ENCODE peak calls at places on chromosomes 2 and 18, in four cellular contexts. One of them, this sample, is unnamed. For H3K4me1, the result is how much of the 10 kb centered on the place peaks cover.

GRCh38 chr2:134200024-134200423 is 53.8 kb upstream of the MGAT5 start:
- DNase-seq in MM.1S: no peak
- DNase-seq in uterus: no peak
- DNase-seq in breast epithelium: no peak
- DNase-seq in this sample: no peak

GRCh38 chr18:59446012-59446411 is 86.9 kb upstream of the LMAN1 start:
- DNase-seq in MM.1S: no peak
- DNase-seq in uterus: no peak
- DNase-seq in breast epithelium: no peak
- DNase-seq in this sample: no peak

GRCh38 chr2:675982-676646 is 1.1 kb downstream of the TMEM18 start:
- DNase-seq in MM.1S: peak
- DNase-seq in uterus: peak
- DNase-seq in breast epithelium: peak
- DNase-seq in this sample: peak

GRCh38 chr18:41756141-41756540 is 198.9 kb upstream of the PIK3C3 start:
- DNase-seq in MM.1S: no peak
- DNase-seq in uterus: no peak
- DNase-seq in breast epithelium: no peak
- DNase-seq in this sample: no peak

GRCh38 chr2:191713837-191714236 is 35.9 kb downstream of the NABP1 start:
- DNase-seq in MM.1S: no peak
- DNase-seq in uterus: no peak
- DNase-seq in breast epithelium: no peak
- DNase-seq in this sample: no peak

GRCh38 chr2:443754-444153 is 155.9 kb upstream of the ALKAL2 start:
- DNase-seq in MM.1S: no peak
- DNase-seq in uterus: no peak
- DNase-seq in breast epithelium: no peak
- DNase-seq in this sample: no peak

GRCh38 chr2:120622886-120623753 is 112.5 kb upstream of the GLI2 start:
- DNase-seq in MM.1S: no peak
- DNase-seq in uterus: no peak
- DNase-seq in breast epithelium: no peak
- DNase-seq in this sample: no peak

GRCh38 chr2:46520108-46520507 is 40.7 kb downstream of the TMEM247 start:
- DNase-seq in MM.1S: no peak
- DNase-seq in uterus: no peak
- DNase-seq in breast epithelium: no peak
- DNase-seq in this sample: no peak

GRCh38 chr2:225008935-225009334 is 33.3 kb downstream of the DOCK10 start:
- DNase-seq in MM.1S: peak
- DNase-seq in uterus: no peak
- DNase-seq in breast epithelium: no peak
- DNase-seq in this sample: no peak

GRCh38 chr2:206611191-206611590 is 31.1 kb upstream of the FAM237A start:
- DNase-seq in MM.1S: no peak
- DNase-seq in uterus: no peak
- DNase-seq in breast epithelium: no peak
- DNase-seq in this sample: no peak

GRCh38 chr18:79570266-79571201 is 109.1 kb upstream of the CTDP1 start:
- DNase-seq in MM.1S: no peak
- DNase-seq in uterus: peak
- DNase-seq in breast epithelium: peak
- DNase-seq in this sample: no peak

GRCh38 chr2:216774180-216774579 is 78.8 kb upstream of the IGFBP5 start:
- DNase-seq in MM.1S: no peak
- DNase-seq in uterus: no peak
- DNase-seq in breast epithelium: no peak
- DNase-seq in this sample: no peak

GRCh38 chr2:84302513-84303412 is 156.3 kb downstream of the SUCLG1 start:
- DNase-seq in MM.1S: peak
- DNase-seq in uterus: no peak
- DNase-seq in breast epithelium: no peak
- DNase-seq in this sample: no peak

DNA sequence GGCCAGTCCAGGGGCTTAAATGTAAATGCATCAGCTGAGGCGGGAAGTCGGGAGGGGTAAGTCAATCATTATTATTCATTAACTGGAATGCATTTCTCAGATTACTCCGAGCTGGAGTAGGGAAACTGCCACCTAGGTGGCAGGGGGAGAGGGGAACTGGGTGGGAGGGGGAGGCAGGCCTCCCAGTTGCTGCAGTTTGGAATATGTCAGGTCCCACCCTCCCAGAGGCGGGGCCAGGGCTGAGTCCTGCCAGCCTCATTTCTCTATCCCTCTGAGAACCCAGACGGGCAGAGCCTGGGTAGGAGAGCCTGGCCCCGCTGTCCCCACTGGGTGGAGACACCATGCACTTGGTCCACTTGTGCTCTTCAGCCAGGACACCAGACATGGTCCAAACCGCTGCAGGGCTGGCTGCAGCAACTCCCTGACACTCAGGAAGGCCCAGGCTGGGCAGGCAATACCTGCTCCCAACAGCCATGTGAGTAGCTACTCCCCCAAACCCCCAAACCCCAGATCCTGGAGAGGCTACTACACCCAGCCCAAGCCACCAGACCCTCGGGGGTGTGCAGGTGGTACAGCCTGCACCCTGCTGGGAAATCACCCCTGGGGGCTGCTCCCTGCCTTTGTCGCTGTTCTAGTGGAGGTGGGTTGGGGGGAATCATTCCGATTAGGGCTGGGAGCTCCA is at the start of gene GPBAR1:
- DNase-seq in MM.1S: no peak
- DNase-seq in uterus: no peak
- DNase-seq in breast epithelium: no peak
- DNase-seq in this sample: peak
- H3K4me1 ChIP-seq in MM.1S: under half
- H3K4me1 ChIP-seq in uterus: under half
- H3K4me1 ChIP-seq in breast epithelium: under half
- H3K4me1 ChIP-seq in this sample: under half

GRCh38 chr2:43082111-43082877 is 144.1 kb downstream of the ZFP36L2 start:
- DNase-seq in MM.1S: no peak
- DNase-seq in uterus: peak
- DNase-seq in breast epithelium: no peak
- DNase-seq in this sample: no peak
- H3K4me1 ChIP-seq in MM.1S: under half
- H3K4me1 ChIP-seq in uterus: half or more
- H3K4me1 ChIP-seq in breast epithelium: under half
- H3K4me1 ChIP-seq in this sample: under half

DNA sequence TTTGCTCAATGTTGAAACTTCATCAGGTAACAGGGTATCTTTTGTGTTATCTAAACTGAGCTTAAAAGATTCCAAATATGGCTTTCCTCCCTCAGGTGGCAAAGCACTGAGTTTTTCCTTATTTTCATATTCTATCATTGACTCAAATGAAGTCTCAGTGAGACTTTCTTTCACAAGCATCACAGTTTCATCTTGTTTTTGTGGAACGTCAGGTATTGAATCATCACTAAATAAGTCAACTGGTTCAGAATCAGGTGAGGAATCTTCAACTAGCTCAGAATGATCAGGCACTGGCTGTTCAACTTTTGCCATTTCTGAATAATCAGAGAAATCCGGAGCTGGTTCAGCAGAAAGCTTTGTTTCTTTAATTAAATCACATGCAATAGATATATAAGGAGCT is 24.6 kb downstream of the RTN4 start:
- DNase-seq in MM.1S: no peak
- DNase-seq in uterus: no peak
- DNase-seq in breast epithelium: no peak
- DNase-seq in this sample: no peak
- H3K4me1 ChIP-seq in MM.1S: under half
- H3K4me1 ChIP-seq in uterus: under half
- H3K4me1 ChIP-seq in breast epithelium: under half
- H3K4me1 ChIP-seq in this sample: under half

DNA sequence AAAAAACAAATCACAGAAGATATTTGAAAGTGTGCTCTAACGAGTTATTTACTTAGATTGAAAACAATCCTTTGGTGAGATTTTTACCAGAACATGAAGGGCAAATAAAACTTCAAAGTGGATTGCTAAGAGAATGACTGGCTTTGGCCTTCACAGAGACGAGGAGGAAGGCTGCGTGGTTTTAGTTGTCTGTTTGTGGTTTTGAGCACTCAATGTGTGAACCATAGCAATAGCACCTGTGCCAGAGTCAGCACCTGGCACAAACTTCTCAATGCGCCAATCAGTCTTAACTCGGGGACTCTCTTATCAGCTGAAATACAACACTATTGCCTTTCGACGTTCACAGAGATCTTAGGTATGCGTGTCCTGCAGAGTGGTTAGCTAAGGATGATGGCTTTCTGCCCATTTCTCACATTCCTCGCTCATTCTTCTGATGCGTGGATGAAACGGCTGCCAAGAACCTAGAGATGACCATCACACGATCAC is 70.0 kb downstream of the MBP start:
- DNase-seq in MM.1S: peak
- DNase-seq in uterus: no peak
- DNase-seq in breast epithelium: no peak
- DNase-seq in this sample: no peak
- H3K4me1 ChIP-seq in MM.1S: half or more
- H3K4me1 ChIP-seq in uterus: under half
- H3K4me1 ChIP-seq in breast epithelium: under half
- H3K4me1 ChIP-seq in this sample: under half

This sample was measured in aorta.